ENCODE peak calls at places on chromosomes 6 and 20, in five cellular contexts. X is GM12865, L is choroid plexus epithelial cell, B is fibroblast of pulmonary artery, J is fibroblast of lung. G is an unnamed sample.

GRCh38 chr6:161462148-161462547 is 188.3 kb upstream of the AGPAT4 start:
- DNase-seq in X (no peak), L (no peak), B (no peak), J (peak; percentile 75), G (no peak)

GRCh38 chr6:149961728-149962425 is 1.9 kb upstream of the ULBP1 start:
- DNase-seq in X (peak; percentile 25), L (no peak), B (peak; percentile 21), J (no peak), G (peak; percentile 29)

GRCh38 chr6:15793288-15793687 is 130.5 kb upstream of the DTNBP1 start:
- DNase-seq in X (no peak), L (peak; percentile 74), B (peak; percentile 35), J (peak; percentile 70), G (peak; percentile 58)

GRCh38 chr20:32635764-32636163 is 38.0 kb downstream of the C20orf203 start:
- DNase-seq in X (no peak), L (peak; percentile 56), B (peak; percentile 33), J (peak; percentile 31), G (peak; percentile 65)

GRCh38 chr6:11773581-11773980 is 5.0 kb downstream of the ADTRP start:
- DNase-seq in X (no peak), L (no peak), B (no peak), J (no peak), G (no peak)

GRCh38 chr6:73504160-73504559 is 16.7 kb downstream of the EEF1A1 start:
- DNase-seq in X (no peak), L (no peak), B (no peak), J (no peak), G (no peak)

GRCh38 chr6:13212096-13212495 is 116.2 kb downstream of the TBC1D7 start:
- DNase-seq in X (no peak), L (no peak), B (no peak), J (no peak), G (no peak)

GRCh38 chr6:99467509-99468106 is 42.5 kb upstream of the PNISR start:
- DNase-seq in X (peak; percentile 30), L (peak; percentile 48), B (peak; percentile 49), J (peak; percentile 10), G (peak; percentile 50)

GRCh38 chr6:167652701-167653095 is 174.0 kb upstream of the AFDN start:
- DNase-seq in X (no peak), L (no peak), B (no peak), J (no peak), G (no peak)

GRCh38 chr20:17500271-17500670 is 30.9 kb downstream of the BFSP1 start:
- DNase-seq in X (no peak), L (no peak), B (no peak), J (no peak), G (no peak)

GRCh38 chr6:20866038-20866437 is 331.8 kb downstream of the CDKAL1 start:
- DNase-seq in X (no peak), L (peak; percentile 43), B (no peak), J (no peak), G (no peak)

GRCh38 chr6:147000545-147001488 is 203.4 kb upstream of the STXBP5 start:
- DNase-seq in X (no peak), L (peak; percentile 92), B (peak; percentile 72), J (peak; percentile 78), G (peak; percentile 69)

GRCh38 chr20:25016471-25016870 is 23.9 kb upstream of the APMAP start:
- DNase-seq in X (no peak), L (no peak), B (no peak), J (no peak), G (no peak)

GRCh38 chr6:118982256-118982911 is 47.4 kb upstream of the MCM9 start:
- DNase-seq in X (no peak), L (no peak), B (no peak), J (no peak), G (no peak)

GRCh38 chr20:39988991-39989390 is 700.0 kb downstream of the MAFB start:
- DNase-seq in X (no peak), L (no peak), B (no peak), J (no peak), G (no peak)

GRCh38 chr6:42230320-42231034 is 12.8 kb upstream of the MRPS10 start:
- DNase-seq in X (no peak), L (peak; percentile 57), B (peak; percentile 27), J (no peak), G (peak; percentile 23)

GRCh38 chr6:71012871-71013456 is 56.1 kb upstream of the B3GAT2 start:
- DNase-seq in X (peak; percentile 66), L (peak; percentile 76), B (peak; percentile 69), J (peak; percentile 42), G (peak; percentile 71)

GRCh38 chr6:163741743-163742363 is 327.3 kb downstream of the QKI start:
- DNase-seq in X (no peak), L (no peak), B (no peak), J (no peak), G (no peak)

GRCh38 chr6:80338201-80338836 is 231.8 kb downstream of the BCKDHB start:
- DNase-seq in X (peak; percentile 81), L (peak; percentile 63), B (peak; percentile 48), J (no peak), G (peak; percentile 70)

GRCh38 chr20:63005240-63005861 is 1.4 kb downstream of the BHLHE23 start:
- DNase-seq in X (no peak), L (no peak), B (no peak), J (no peak), G (no peak)

GRCh38 chr6:33709605-33710295 is 1.8 kb downstream of the UQCC2 start:
- DNase-seq in X (no peak), L (no peak), B (no peak), J (no peak), G (no peak)

GRCh38 chr6:108127826-108128225 is 38.0 kb upstream of the NR2E1 start:
- DNase-seq in X (no peak), L (no peak), B (no peak), J (no peak), G (peak; percentile 10)

GRCh38 chr6:55528624-55529023 is 50.4 kb downstream of the HMGCLL1 start:
- DNase-seq in X (peak; percentile 54), L (peak; percentile 66), B (peak; percentile 38), J (peak; percentile 23), G (peak; percentile 28)

GRCh38 chr20:9143926-9144325 is 75.0 kb downstream of the PLCB4 start:
- DNase-seq in X (no peak), L (peak; percentile 19), B (no peak), J (no peak), G (no peak)

GRCh38 chr6:155850408-155850841 is 394.8 kb upstream of the NOX3 start:
- DNase-seq in X (no peak), L (peak; percentile 46), B (peak; percentile 53), J (peak; percentile 77), G (peak; percentile 49)

GRCh38 chr6:93418448-93419303 is 683 bp downstream of the EPHA7 start:
- DNase-seq in X (no peak), L (peak; percentile 34), B (peak; percentile 23), J (peak; percentile 51), G (peak; percentile 30)

GRCh38 chr20:51634257-51634656 is 91.7 kb upstream of the NFATC2 start:
- DNase-seq in X (no peak), L (no peak), B (no peak), J (no peak), G (no peak)

GRCh38 chr6:122653094-122653493 is 42.9 kb downstream of the PKIB start:
- DNase-seq in X (no peak), L (peak; percentile 79), B (no peak), J (peak; percentile 96), G (peak; percentile 57)

GRCh38 chr6:31621991-31622390 is 1.5 kb downstream of the PRRC2A start:
- DNase-seq in X (no peak), L (no peak), B (no peak), J (no peak), G (no peak)

GRCh38 chr6:159679091-159680077 is 13.7 kb downstream of the SOD2 start:
- DNase-seq in X (no peak), L (peak; percentile 39), B (no peak), J (peak; percentile 42), G (peak; percentile 59)

GRCh38 chr6:84271086-84271716 is 43.8 kb upstream of the CEP162 start:
- DNase-seq in X (no peak), L (no peak), B (no peak), J (no peak), G (no peak)
- TF ChIP-seq CTCF in X (no peak), L (no peak), B (no peak), J (no peak), G (no peak)

GRCh38 chr6:106421491-106421890 is 61.0 kb downstream of the CRYBG1 start:
- DNase-seq in X (no peak), L (peak; percentile 42), B (peak; percentile 13), J (peak; percentile 73), G (peak; percentile 7)

GRCh38 chr6:106419900-106420299 is 59.4 kb downstream of the CRYBG1 start:
- DNase-seq in X (no peak), L (no peak), B (no peak), J (no peak), G (no peak)

GRCh38 chr6:106422551-106422950 is 62.0 kb downstream of the CRYBG1 start:
- DNase-seq in X (no peak), L (no peak), B (no peak), J (no peak), G (no peak)

GRCh38 chr6:106426258-106426657 is 65.7 kb downstream of the CRYBG1 start:
- DNase-seq in X (no peak), L (no peak), B (no peak), J (no peak), G (no peak)

DNA sequence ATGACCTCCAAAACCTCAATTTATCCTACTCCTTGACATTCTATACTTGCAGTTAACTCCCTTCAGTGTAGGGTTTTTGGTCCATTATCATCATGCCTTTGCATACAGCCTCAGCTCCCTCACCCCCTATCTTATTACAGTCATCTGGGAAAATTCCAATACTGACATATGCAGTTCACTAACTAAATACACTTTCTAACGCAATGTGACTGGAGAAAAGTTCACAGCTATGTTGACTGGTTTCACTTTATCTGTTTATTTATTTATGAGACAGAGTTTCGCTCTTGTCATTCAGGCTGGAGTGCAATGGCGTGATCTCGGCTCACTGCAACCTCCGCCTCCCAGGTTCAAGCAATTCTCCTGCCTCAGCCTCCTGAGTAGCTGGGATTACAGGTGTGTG is 64.9 kb downstream of the CRYBG1 start:
- DNase-seq in X (no peak), L (no peak), B (no peak), J (no peak), G (no peak)
- H3K4me3 ChIP-seq in X (no peak overlapping the region), L (no peak overlapping the region), B (no peak overlapping the region), J (no peak overlapping the region), G (no peak overlapping the region)

DNA sequence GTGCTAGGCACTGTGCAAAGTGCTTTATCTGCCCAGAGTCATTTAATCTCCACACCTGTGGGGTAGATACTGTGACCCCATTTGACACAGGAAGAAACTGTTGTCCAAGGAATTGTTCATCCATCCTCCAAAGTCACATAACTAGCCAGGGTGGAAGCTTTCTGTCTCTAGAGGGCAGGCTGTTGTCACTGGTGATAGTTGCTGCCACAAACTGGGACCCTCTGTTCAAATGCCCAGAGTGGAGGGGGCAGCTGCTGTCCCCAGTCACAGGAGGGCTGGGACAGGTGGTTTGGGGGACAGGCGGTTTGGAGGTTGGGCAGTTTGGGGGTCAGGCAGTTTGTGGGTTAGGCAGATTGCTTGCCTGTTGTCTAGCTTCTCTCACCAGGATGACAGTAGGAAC is 16.1 kb upstream of the TMEM242 start:
- DNase-seq in X (no peak), L (no peak), B (no peak), J (no peak), G (no peak)
- TF ChIP-seq CTCF in X (peak; percentile 7), L (peak; percentile 38), B (peak; percentile 7), J (no peak), G (no peak)

DNA sequence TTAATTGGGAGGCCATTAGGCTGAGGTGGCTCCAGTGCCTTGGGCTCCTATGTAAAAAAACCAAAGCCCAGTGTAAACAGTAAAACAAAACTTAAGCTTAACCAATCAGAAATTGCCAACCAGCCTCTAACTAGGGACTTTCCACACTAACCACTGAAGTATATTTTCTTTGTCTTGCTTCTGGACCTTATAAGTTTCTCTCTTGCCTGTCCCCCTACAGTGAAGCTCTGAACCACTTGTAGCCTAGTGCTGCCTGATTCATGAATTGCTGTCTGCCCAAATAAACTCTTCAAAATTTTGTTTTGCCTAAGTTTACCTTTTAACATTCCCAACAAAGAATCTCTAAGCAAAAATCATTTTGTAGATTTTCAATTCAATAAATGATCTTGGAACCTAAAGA is 28.2 kb downstream of the POPDC3 start:
- DNase-seq in X (peak; percentile 56), L (no peak), B (no peak), J (no peak), G (no peak)
- H3K4me3 ChIP-seq in X (no peak overlapping the region), L (no peak overlapping the region), B (no peak overlapping the region), J (no peak overlapping the region), G (no peak overlapping the region)

G was measured in cardiac fibroblast.